ENCODE peak calls at places on chromosomes 7 and 10, in eight cellular contexts. F is body of pancreas, Z is esophagus squamous epithelium, P is IMR-90, I is prostate gland, O is testis, V is stomach, T is transverse colon. Q is an unnamed sample.

GRCh38 chr10:61627266-61627665 is 35.5 kb upstream of the CABCOCO1 start:
- DNase-seq in I (no peak), Z (no peak), F (no peak), T (no peak), V (no peak), P (peak), O (no peak), Q (no peak)

GRCh38 chr10:34637419-34637911 is 177.6 kb downstream of the PARD3 start:
- DNase-seq in O (peak), I (peak), T (peak), Z (no peak), P (peak), V (peak), F (peak), Q (peak)

GRCh38 chr10:5534880-5535856 is 10.4 kb downstream of the CALML3 start:
- DNase-seq in I (no peak), O (no peak), T (no peak), F (peak), Z (no peak), V (no peak), P (peak), Q (no peak)

GRCh38 chr10:114362831-114363355 is 41.4 kb downstream of the AFAP1L2 start:
- DNase-seq in P (no peak), O (no peak), I (no peak), T (no peak), F (no peak), Z (no peak), V (no peak), Q (no peak)

GRCh38 chr10:27527597-27528295 is 23.6 kb downstream of the RAB18 start:
- DNase-seq in P (no peak), F (no peak), I (no peak), V (no peak), O (no peak), Z (no peak), T (no peak), Q (no peak)

GRCh38 chr10:31004611-31005193 is 27.0 kb downstream of the ZNF438 start:
- DNase-seq in F (no peak), I (no peak), V (no peak), T (no peak), P (peak), Z (no peak), O (no peak), Q (no peak)

GRCh38 chr10:69237528-69238159 is 17.5 kb downstream of the HKDC1 start:
- DNase-seq in P (peak), O (peak), F (peak), Z (no peak), T (peak), V (peak), I (peak), Q (peak)

GRCh38 chr10:16745061-16745460 is 72.2 kb downstream of the RSU1 start:
- DNase-seq in T (no peak), O (no peak), I (no peak), F (no peak), P (no peak), V (no peak), Z (no peak), Q (no peak)

GRCh38 chr10:4038000-4038399 is 253.0 kb upstream of the KLF6 start:
- DNase-seq in V (no peak), P (no peak), F (no peak), I (no peak), O (no peak), Z (no peak), T (no peak), Q (no peak)

GRCh38 chr10:25017247-25017590 is 807 bp downstream of the THNSL1 start:
- DNase-seq in Z (no peak), O (peak), F (peak), V (peak), I (peak), P (peak), T (peak), Q (no peak)

GRCh38 chr7:14739496-14740185 is 162.9 kb downstream of the DGKB start:
- DNase-seq in P (no peak), Z (no peak), O (no peak), F (no peak), T (no peak), V (no peak), I (no peak), Q (no peak)

GRCh38 chr7:144827581-144828139 is 8.2 kb downstream of the TPK1 start:
- DNase-seq in T (no peak), F (no peak), P (peak), I (no peak), O (no peak), V (no peak), Z (no peak), Q (no peak)

GRCh38 chr10:90197766-90198165 is 496.4 kb downstream of the KIF20B start:
- DNase-seq in Z (no peak), I (no peak), T (no peak), V (no peak), F (no peak), P (peak), O (no peak), Q (no peak)

GRCh38 chr7:105971867-105972266 is 8.8 kb downstream of the CDHR3 start:
- DNase-seq in T (no peak), I (no peak), Z (no peak), P (no peak), F (no peak), O (no peak), V (no peak), Q (no peak)

GRCh38 chr7:132655071-132655761 is 78.9 kb upstream of the PLXNA4 start:
- DNase-seq in I (peak), P (no peak), V (peak), T (peak), F (peak), Z (no peak), O (peak), Q (peak)

GRCh38 chr7:137772748-137773147 is 74.0 kb downstream of the DGKI start:
- DNase-seq in T (no peak), V (no peak), O (no peak), I (no peak), Z (no peak), F (no peak), P (peak), Q (no peak)

GRCh38 chr7:105618016-105618296 is 36.7 kb upstream of the EFCAB10 start:
- DNase-seq in F (no peak), T (no peak), P (no peak), O (no peak), V (no peak), I (no peak), Z (no peak), Q (no peak)

GRCh38 chr10:121426307-121426706 is 171.9 kb downstream of the FGFR2 start:
- DNase-seq in O (no peak), Z (no peak), P (no peak), F (no peak), T (no peak), I (no peak), V (no peak), Q (peak)

GRCh38 chr7:68689087-68689433 is 909.2 kb upstream of the AUTS2 start:
- DNase-seq in V (no peak), O (no peak), T (no peak), I (no peak), P (no peak), Z (no peak), F (no peak), Q (no peak)

GRCh38 chr7:30148951-30149459 is 14.2 kb downstream of the MTURN start:
- DNase-seq in Z (no peak), V (peak), F (peak), T (no peak), I (peak), P (no peak), O (no peak), Q (no peak)

GRCh38 chr7:37067961-37068536 is 343.8 kb upstream of the AOAH start:
- DNase-seq in T (no peak), Z (no peak), I (no peak), V (no peak), F (peak), P (peak), O (no peak), Q (no peak)

GRCh38 chr10:98262571-98262970 is 5.4 kb downstream of the LOXL4 start:
- DNase-seq in I (no peak), T (no peak), P (peak), O (peak), F (peak), V (peak), Z (no peak), Q (peak)

GRCh38 chr7:157520249-157520648 is 183.4 kb downstream of the DNAJB6 start:
- DNase-seq in F (no peak), V (no peak), P (no peak), O (no peak), Z (no peak), T (no peak), I (no peak), Q (no peak)

GRCh38 chr10:90326498-90327267 is 531.2 kb downstream of the HTR7 start:
- DNase-seq in Z (no peak), I (no peak), T (no peak), V (no peak), O (no peak), P (peak), F (no peak), Q (no peak)

GRCh38 chr7:47847207-47847606 is 101.1 kb downstream of the PKD1L1 start:
- DNase-seq in Z (no peak), P (no peak), O (no peak), T (no peak), V (no peak), F (no peak), I (no peak), Q (no peak)

GRCh38 chr10:118397391-118397790 is 55.3 kb upstream of the FAM204A start:
- DNase-seq in F (no peak), T (no peak), O (no peak), I (no peak), Z (no peak), V (no peak), P (no peak), Q (no peak)

GRCh38 chr7:154792436-154793055 is 210.4 kb downstream of the PAXIP1 start:
- DNase-seq in V (no peak), I (no peak), O (no peak), P (no peak), T (no peak), Z (no peak), F (no peak), Q (no peak)

GRCh38 chr7:135486258-135486657 is 23.6 kb downstream of the CNOT4 start:
- DNase-seq in T (no peak), V (no peak), Z (no peak), I (no peak), P (peak), O (no peak), F (no peak), Q (no peak)

GRCh38 chr10:60573342-60573741 is 183.7 kb upstream of the ANK3 start:
- DNase-seq in I (no peak), Z (no peak), V (no peak), T (no peak), O (no peak), F (no peak), P (no peak), Q (no peak)

GRCh38 chr7:34718867-34719266 is 60.8 kb downstream of the NPSR1 start:
- DNase-seq in Z (no peak), F (no peak), I (no peak), P (no peak), O (no peak), V (no peak), T (no peak), Q (no peak)

GRCh38 chr7:115117748-115118147 is 195.9 kb downstream of the MDFIC start:
- DNase-seq in T (no peak), Z (no peak), F (no peak), I (no peak), O (no peak), P (no peak), V (no peak), Q (no peak)

GRCh38 chr7:117808273-117808868 is 64.9 kb downstream of the CTTNBP2 start:
- DNase-seq in O (no peak), V (peak), T (no peak), P (no peak), I (peak), Z (no peak), F (peak), Q (no peak)

GRCh38 chr10:87590705-87591588 is 68.7 kb upstream of the PAPSS2 start:
- DNase-seq in V (no peak), F (no peak), T (no peak), Z (no peak), P (peak), I (no peak), O (no peak), Q (no peak)

DNA sequence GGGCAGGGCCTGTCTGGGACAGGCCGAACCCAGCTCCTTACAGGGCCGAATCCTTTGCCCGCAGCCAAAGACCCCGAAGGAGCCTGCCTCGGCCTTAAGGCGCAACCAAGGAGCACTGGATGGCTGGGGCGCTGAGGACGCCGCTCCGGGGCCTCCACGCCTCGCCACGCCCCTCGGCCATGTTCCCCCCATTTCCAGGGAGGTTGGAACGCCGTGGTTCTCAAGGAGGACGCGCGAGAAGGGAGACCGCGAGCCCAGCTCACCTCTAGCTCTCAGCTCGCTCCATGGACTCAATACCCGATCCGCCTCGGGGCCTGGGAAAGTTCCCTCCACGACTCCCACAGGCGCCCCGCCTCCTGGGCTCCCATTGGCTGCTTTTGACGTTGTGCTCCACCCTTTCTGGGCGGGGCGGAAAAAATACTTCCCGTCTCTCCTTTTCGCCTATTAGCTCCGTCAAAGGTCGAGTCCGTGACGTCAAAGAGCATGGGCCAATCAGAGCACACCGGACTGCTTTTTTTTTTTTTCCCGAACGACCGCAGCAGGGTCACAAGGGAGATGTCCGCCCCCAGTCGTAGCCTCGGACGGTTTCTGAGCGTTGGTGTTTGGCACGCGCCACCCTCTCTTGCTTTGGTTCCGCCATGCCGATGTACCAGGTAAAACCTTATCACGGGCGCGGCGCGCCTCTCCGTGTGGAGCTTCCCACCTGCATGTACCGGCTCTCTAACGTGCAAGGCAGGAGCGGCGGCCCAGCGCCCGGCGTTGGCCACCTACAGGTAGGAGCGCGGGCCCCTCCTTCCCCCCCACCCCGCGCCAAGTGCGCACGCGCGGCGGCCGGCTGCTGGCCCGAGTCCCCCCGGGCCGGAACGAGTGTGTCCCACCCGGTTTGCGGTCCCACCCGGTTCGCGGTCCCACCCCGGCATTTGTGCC is 305.7 kb downstream of the TYW1 start:
- DNase-seq in I (peak), F (peak), Z (peak), V (peak), O (peak), P (peak), T (peak), Q (peak)
- TF ChIP-seq POLR2A in I (peak), F (peak), Z (no peak), V (no peak), O (peak), P (peak), T (peak), Q (peak)

GRCh38 chr10:52314007-52314821 is at the start of gene DKK1:
- DNase-seq in O (peak), V (peak), T (peak), P (peak), I (peak), F (peak), Z (no peak), Q (peak)
- TF ChIP-seq POLR2A in O (no peak), V (no peak), T (no peak), P (peak), I (peak), F (no peak), Z (no peak), Q (no peak)

DNA sequence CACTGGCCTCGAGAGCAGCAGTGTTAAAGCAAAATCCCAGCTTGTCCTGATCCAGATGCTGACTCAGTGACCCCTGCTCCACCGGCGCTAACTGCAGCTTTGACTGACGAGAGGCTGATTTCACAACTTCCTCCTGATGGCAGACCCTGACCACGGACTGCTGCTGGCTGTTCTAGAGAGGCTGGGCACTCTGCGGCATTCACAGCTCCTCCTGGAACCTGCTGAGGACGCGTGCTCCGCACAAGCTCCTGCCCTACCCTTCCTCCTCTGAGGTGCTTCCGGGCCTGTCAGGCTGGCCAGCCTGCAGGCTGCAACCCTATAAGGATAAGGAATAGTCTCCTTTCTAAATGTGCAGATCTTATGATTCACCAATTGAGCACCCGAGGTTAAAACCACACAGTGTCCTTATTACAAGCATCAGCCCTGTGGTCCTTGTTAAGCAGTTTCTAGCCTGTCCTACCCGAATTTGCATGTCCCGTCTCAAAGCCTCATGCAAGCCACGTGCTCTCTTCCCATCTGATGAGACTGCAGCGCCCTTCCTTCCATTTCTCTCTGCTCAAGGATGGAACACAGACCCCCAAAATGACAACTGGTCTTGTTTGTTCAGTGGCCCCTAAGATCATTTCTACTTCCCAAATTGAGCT is 35.5 kb upstream of the NCAPG2 start:
- DNase-seq in Z (no peak), P (peak), I (no peak), T (peak), O (no peak), V (peak), F (no peak), Q (no peak)
- TF ChIP-seq POLR2A in Z (no peak), P (no peak), I (no peak), T (no peak), O (no peak), V (no peak), F (no peak), Q (no peak)

GRCh38 chr10:13703997-13704536 is 117.3 kb downstream of the PRPF18 start:
- DNase-seq in I (no peak), P (no peak), O (no peak), T (no peak), Z (no peak), F (no peak), V (no peak), Q (no peak)
- TF ChIP-seq POLR2A in I (no peak), P (no peak), O (no peak), T (no peak), Z (no peak), F (no peak), V (no peak), Q (no peak)

GRCh38 chr7:49769285-49769857 is 4.1 kb upstream of the VWC2 start:
- DNase-seq in I (no peak), T (no peak), P (no peak), Z (no peak), F (no peak), V (no peak), O (no peak), Q (no peak)
- TF ChIP-seq POLR2A in I (no peak), T (no peak), P (no peak), Z (no peak), F (no peak), V (no peak), O (no peak), Q (no peak)

DNA sequence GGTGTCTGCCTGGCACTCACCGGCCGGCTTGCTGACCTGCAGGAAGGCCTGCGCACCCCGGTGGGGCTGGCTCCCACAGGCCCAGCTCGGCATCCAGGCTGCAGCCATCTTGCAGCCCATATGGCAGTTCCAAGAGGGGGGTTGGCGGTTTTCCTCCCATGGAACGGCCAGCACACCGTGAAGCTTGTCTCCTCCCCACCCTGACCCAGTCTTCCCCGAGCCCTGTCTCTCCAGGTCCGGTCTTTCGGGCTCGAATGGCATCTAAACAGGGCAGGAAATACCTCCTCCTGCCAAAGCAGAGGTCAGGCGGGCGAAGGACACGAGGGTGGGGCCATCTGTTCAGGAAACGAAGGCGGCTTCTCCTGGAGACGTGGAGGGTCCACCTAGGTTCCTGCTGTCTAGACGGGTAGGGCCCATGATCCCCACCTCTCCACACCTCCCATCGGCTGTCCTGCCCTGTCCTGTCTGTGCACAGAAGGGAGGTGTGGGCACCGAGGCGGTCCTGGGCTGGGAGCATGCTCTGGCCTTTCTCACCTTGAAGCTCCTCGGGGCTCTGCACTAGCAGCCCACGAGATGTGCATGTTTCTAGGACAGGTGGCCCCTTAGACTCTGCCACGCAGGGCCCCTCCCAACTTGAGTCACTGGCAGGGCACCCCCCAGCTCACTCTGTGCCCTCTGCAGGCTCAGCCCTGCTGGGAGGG is 113.7 kb upstream of the DIP2C start:
- DNase-seq in T (no peak), P (no peak), F (no peak), V (no peak), Z (no peak), O (peak), I (no peak), Q (no peak)
- TF ChIP-seq POLR2A in T (no peak), P (no peak), F (no peak), V (no peak), Z (no peak), O (no peak), I (no peak), Q (no peak)

GRCh38 chr7:55964261-55964801 is at the start of gene NIPSNAP2:
- DNase-seq in I (peak), Z (no peak), T (peak), O (peak), P (peak), F (peak), V (peak), Q (peak)
- TF ChIP-seq POLR2A in I (no peak), Z (no peak), T (no peak), O (no peak), P (peak), F (no peak), V (no peak), Q (no peak)

DNA sequence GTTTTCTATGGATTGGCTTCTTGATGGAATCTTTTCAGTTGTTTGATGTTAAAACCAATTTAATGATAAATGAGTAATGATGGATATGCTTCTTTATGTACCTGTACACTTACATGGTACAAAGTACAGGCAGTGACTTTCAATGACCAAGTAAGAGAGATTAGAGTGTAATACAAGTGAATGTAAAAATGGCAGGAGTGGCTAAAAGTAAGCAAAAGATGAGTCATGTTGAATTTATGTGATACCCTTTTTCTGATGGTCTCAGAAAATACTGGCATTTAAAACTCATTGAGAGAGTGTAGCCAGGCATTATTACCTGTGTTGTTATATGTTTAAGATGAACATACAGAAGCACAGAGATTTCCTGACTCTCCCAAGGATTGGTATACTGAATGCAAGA is 97.1 kb downstream of the GPR85 start:
- DNase-seq in P (peak), O (no peak), V (no peak), I (no peak), T (no peak), F (no peak), Z (no peak), Q (no peak)
- TF ChIP-seq POLR2A in P (no peak), O (no peak), V (no peak), I (no peak), T (no peak), F (no peak), Z (no peak), Q (no peak)